ENCODE peak calls at places on chromosomes 6 and 20, in six cellular contexts. E is mesendoderm, X is neuronal stem cell, B is mesenchymal stem cell, G is trophoblast cell, S is H1. N is an unnamed sample.
A peak's percentile ranks its signal among the peaks of the same experiment; 100 is the strongest.

GRCh38 chr6:23522751-23523527 is 603.1 kb upstream of the NRSN1 start:
- DNase-seq in G (no peak), S (no peak), X (no peak), B (no peak), E (no peak), N (no peak)

GRCh38 chr6:166005846-166006592 is 161.6 kb downstream of the TBXT start:
- DNase-seq in E (peak; percentile 35), X (no peak), S (no peak), B (peak; percentile 89), G (peak; percentile 86), N (peak; percentile 94)

GRCh38 chr20:51460569-51461265 is 81.8 kb downstream of the NFATC2 start:
- DNase-seq in G (peak; percentile 27), E (no peak), S (no peak), B (no peak), X (no peak), N (no peak)

GRCh38 chr20:13220857-13221297 is at the start of gene ISM1:
- DNase-seq in S (no peak), X (peak; percentile 41), G (peak; percentile 20), B (peak; percentile 14), E (peak; percentile 10), N (no peak)

GRCh38 chr6:117542493-117542892 is 59.8 kb downstream of the GOPC start:
- DNase-seq in E (no peak), B (no peak), X (no peak), G (no peak), S (no peak), N (no peak)

GRCh38 chr6:150025201-150025917 is at the start of gene RAET1L:
- DNase-seq in B (peak; percentile 7), E (no peak), S (no peak), G (peak; percentile 62), X (no peak), N (peak; percentile 45)

GRCh38 chr6:108039681-108040080 is 34.9 kb downstream of the OSTM1 start:
- DNase-seq in E (no peak), S (no peak), X (no peak), G (no peak), B (no peak), N (no peak)

GRCh38 chr6:2378891-2379652 is 133.7 kb upstream of the GMDS start:
- DNase-seq in X (no peak), E (no peak), S (no peak), B (peak; percentile 60), G (peak; percentile 37), N (peak; percentile 82)

GRCh38 chr6:65538644-65539043 is 168.4 kb downstream of the EYS start:
- DNase-seq in G (no peak), X (no peak), E (peak; percentile 83), S (peak; percentile 19), B (no peak), N (no peak)

GRCh38 chr20:61400499-61400898 is 148.4 kb downstream of the CDH4 start:
- DNase-seq in E (no peak), B (no peak), S (no peak), X (no peak), G (no peak), N (no peak)

GRCh38 chr6:109896333-109896732 is 81.8 kb upstream of the GPR6 start:
- DNase-seq in X (no peak), S (no peak), B (no peak), E (peak; percentile 16), G (peak; percentile 17), N (peak; percentile 5)

GRCh38 chr6:88183503-88183902 is 17.4 kb upstream of the CNR1 start:
- DNase-seq in S (no peak), G (no peak), B (no peak), X (no peak), E (peak; percentile 14), N (no peak)

GRCh38 chr6:20202070-20202658 is 10.1 kb downstream of the MBOAT1 start:
- DNase-seq in B (peak; percentile 61), E (peak; percentile 66), S (no peak), G (peak; percentile 56), X (no peak), N (peak; percentile 40)

GRCh38 chr6:48151142-48151541 is 40.1 kb upstream of the PTCHD4 start:
- DNase-seq in E (no peak), X (no peak), B (no peak), S (no peak), G (no peak), N (no peak)

GRCh38 chr20:25695532-25696383 is 895 bp downstream of the ZNF337 start:
- DNase-seq in G (no peak), E (no peak), X (peak; percentile 12), B (no peak), S (no peak), N (no peak)

GRCh38 chr6:65289491-65289890 is 417.5 kb downstream of the EYS start:
- DNase-seq in G (no peak), S (no peak), B (peak; percentile 3), E (peak; percentile 31), X (no peak), N (peak; percentile 21)

GRCh38 chr20:62122659-62123449 is 579 bp downstream of the LSM14B start:
- DNase-seq in G (peak; percentile 53), S (no peak), E (no peak), B (peak; percentile 41), X (no peak), N (no peak)

GRCh38 chr6:4270001-4270400 is 134.6 kb upstream of the ECI2 start:
- DNase-seq in S (no peak), E (no peak), B (no peak), G (no peak), X (no peak), N (no peak)

DNA sequence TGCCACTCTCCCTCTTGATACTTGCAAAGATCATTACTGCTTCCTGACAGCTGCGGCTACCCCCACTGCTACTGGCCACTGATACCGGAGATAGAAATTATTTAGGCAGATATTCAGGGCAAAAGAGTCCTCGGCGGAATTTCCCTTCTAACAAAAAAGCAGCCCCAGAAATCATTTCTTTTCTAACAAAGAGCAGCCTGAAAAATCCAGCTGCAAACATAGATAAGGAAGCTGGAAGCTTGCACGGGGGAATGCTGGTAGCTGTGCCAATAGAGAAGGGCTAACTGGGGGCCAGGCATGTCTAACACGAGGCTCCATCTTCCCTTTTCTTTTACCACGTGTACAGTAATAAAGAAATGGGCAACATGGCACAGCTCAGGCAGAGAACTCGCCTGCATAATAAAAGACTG is 6.2 kb downstream of the TP53RK start:
- DNase-seq in E (no peak), X (no peak), S (no peak), G (peak; percentile 44), B (no peak), N (no peak)
- H3K4me3 ChIP-seq in E (no peak overlapping the region), X (no peak overlapping the region), S (peak overlapping the region; percentile 68), G (no peak overlapping the region), B (peak overlapping the region; percentile 77), N (no peak overlapping the region)

GRCh38 chr20:48931527-48932374 is 10.2 kb downstream of the ARFGEF2 start:
- DNase-seq in G (no peak), E (peak; percentile 50), B (no peak), S (no peak), X (no peak), N (no peak)

GRCh38 chr20:48926816-48927215 is 5.3 kb downstream of the ARFGEF2 start:
- DNase-seq in S (no peak), B (no peak), X (no peak), E (no peak), G (no peak), N (no peak)

GRCh38 chr20:48930035-48930434 is 8.5 kb downstream of the ARFGEF2 start:
- DNase-seq in E (no peak), G (no peak), B (no peak), S (no peak), X (no peak), N (no peak)

GRCh38 chr20:48930878-48931277 is 9.4 kb downstream of the ARFGEF2 start:
- DNase-seq in S (no peak), E (no peak), X (no peak), B (no peak), G (peak; percentile 26), N (no peak)

GRCh38 chr20:48928832-48929725 is 7.6 kb downstream of the ARFGEF2 start:
- DNase-seq in X (no peak), S (no peak), E (no peak), B (peak; percentile 73), G (no peak), N (peak; percentile 69)
- H4K8ac ChIP-seq in X (no peak overlapping the region), S (no peak overlapping the region), E (no peak overlapping the region), B (no peak overlapping the region), G (no peak overlapping the region), N (peak overlapping the region; percentile 7)

DNA sequence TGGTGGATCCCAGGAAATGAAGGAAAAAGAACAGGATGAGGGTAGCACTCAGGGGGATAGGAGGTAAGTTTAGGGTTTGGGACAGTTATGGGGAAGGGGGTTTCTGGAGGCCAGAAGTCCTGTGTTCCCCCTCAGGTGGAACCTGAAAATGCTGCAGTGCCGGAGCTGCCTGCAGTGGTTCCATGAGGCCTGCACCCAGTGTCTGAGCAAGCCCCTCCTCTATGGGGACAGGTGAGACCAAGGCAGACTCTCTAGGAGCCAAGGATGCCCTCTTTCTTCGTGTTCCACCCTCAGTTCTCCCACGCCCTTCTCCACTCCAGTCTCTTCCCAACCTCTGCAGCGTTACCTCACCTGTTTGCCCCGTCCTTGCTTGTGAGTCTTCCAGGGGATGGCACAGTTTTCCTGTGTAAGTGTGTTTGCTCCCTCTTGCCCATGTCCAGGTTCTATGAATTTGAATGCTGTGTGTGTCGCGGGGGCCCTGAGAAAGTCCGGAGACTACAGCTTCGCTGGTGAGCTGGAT is 2.8 kb downstream of the PHF1 start:
- DNase-seq in G (no peak), S (no peak), B (no peak), X (no peak), E (no peak), N (no peak)
- H3K4me1 ChIP-seq in G (peaks cover 20% of the 10 kb centered on the region), S (peaks cover 7% of the 10 kb centered on the region), B (peaks cover 35% of the 10 kb centered on the region), X (peaks cover 14% of the 10 kb centered on the region), E (peaks cover 2% of the 10 kb centered on the region), N (peaks cover 11% of the 10 kb centered on the region)

DNA sequence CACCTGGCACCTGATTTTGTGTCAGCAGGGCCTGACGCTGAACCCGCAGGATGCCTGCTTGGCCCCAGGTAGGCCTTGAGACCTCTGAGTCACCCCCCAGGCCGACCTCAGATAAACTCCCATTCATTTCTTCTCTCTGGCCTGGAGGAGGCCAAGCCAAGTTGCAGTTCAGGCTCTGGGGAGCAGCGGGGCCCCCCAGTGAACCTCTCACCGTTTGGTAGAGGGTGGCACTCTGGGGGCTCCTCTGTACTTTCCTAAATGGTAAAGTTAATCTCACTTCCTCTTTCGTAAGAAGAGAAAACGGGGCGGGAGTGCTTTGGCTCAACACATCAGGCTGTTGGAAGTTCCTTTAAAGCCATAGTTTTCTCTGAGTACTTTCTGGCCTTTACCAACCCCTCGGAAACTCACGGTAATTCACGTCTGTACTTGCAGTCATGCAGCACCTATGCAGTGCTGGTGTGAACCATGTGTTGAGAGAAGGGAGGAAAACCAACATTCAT is 2.8 kb downstream of the SIRPA start:
- DNase-seq in X (no peak), S (no peak), G (peak; percentile 31), E (no peak), B (peak; percentile 19), N (no peak)
- H3K4me3 ChIP-seq in X (no peak overlapping the region), S (no peak overlapping the region), G (no peak overlapping the region), E (no peak overlapping the region), B (peak overlapping the region; percentile 56), N (no peak overlapping the region)

DNA sequence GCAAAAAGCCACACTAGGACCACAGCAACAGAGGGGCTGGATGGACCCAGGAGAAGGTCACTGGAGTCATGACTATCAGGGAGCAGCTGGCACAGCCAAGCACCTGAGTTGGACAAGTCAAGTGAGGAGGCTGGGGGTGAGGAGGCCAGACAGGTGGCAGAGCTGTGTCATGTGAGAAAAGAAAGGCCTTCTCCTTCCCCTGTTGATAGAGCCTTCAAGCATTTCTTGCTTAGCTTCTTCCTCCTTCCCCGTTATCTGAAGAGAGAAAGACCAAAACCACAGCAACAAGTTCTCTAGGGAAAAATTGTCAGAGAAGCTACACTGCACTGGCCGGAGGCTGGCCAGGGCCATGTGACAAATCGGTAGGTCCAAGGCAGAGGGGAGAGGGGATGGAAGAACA is 202.2 kb upstream of the PRDM1 start:
- DNase-seq in B (no peak), X (no peak), G (no peak), S (no peak), E (no peak), N (no peak)
- H4K8ac ChIP-seq in B (no peak overlapping the region), X (no peak overlapping the region), G (no peak overlapping the region), S (no peak overlapping the region), E (no peak overlapping the region), N (no peak overlapping the region)